ENCODE peak calls at places on chromosome 6, in four cellular contexts. B, Q, U and O are unnamed samples.

GRCh38 chr6:7732219-7732618 is 6.3 kb downstream of the BMP6 start:
- DNase-seq in Q (no peak), U (no peak), B (no peak), O (no peak)

GRCh38 chr6:39143238-39143930 is 28.4 kb upstream of the SAYSD1 start:
- DNase-seq in Q (no peak), U (no peak), B (no peak), O (no peak)

GRCh38 chr6:8245736-8246135 is 143.4 kb upstream of the EEF1E1 start:
- DNase-seq in U (no peak), B (no peak), Q (no peak), O (no peak)

GRCh38 chr6:62904687-62905086 is 306.6 kb upstream of the FKBP1C start:
- DNase-seq in B (no peak), Q (no peak), U (no peak), O (no peak)

GRCh38 chr6:164109770-164110140 is 695.2 kb downstream of the QKI start:
- DNase-seq in B (no peak), Q (no peak), U (peak; percentile 66), O (no peak)

GRCh38 chr6:18388942-18389341 is 1.8 kb downstream of the RNF144B start:
- DNase-seq in U (no peak), B (no peak), Q (no peak), O (no peak)

GRCh38 chr6:34341481-34341971 is 50.9 kb downstream of the NUDT3 start:
- DNase-seq in Q (no peak), B (no peak), U (no peak), O (no peak)

GRCh38 chr6:43741829-43742228 is 28.2 kb upstream of the VEGFA start:
- DNase-seq in B (no peak), Q (no peak), U (no peak), O (no peak)

GRCh38 chr6:52365871-52366540 is 4.1 kb downstream of the PAQR8 start:
- DNase-seq in Q (no peak), U (no peak), B (no peak), O (no peak)

GRCh38 chr6:169073311-169073710 is 180.3 kb downstream of the THBS2 start:
- DNase-seq in B (no peak), U (no peak), Q (no peak), O (no peak)

GRCh38 chr6:11270030-11271027 is 37.9 kb upstream of the NEDD9 start:
- DNase-seq in U (no peak), B (no peak), Q (no peak), O (no peak)

GRCh38 chr6:13013681-13014550 is 297.3 kb downstream of the PHACTR1 start:
- DNase-seq in B (no peak), Q (no peak), U (peak; percentile 12), O (no peak)

GRCh38 chr6:39599996-39600395 is 125.2 kb downstream of the KIF6 start:
- DNase-seq in B (no peak), U (no peak), Q (no peak), O (no peak)

GRCh38 chr6:148854086-148854485 is 107.3 kb downstream of the UST start:
- DNase-seq in U (no peak), B (no peak), Q (no peak), O (no peak)

GRCh38 chr6:41551086-41551702 is 5.0 kb downstream of the FOXP4 start:
- DNase-seq in Q (no peak), B (no peak), U (no peak), O (no peak)

GRCh38 chr6:42201382-42201781 is 6.6 kb upstream of the GUCA1B start:
- DNase-seq in U (no peak), Q (no peak), B (no peak), O (no peak)

GRCh38 chr6:30135147-30135546 is 793 bp upstream of the TRIM40 start:
- DNase-seq in U (no peak), Q (no peak), B (no peak), O (no peak)

GRCh38 chr6:168929871-168930450 is 323.7 kb downstream of the THBS2 start:
- DNase-seq in Q (no peak), B (no peak), U (no peak), O (no peak)

GRCh38 chr6:147390909-147391536 is 117.5 kb upstream of the SAMD5 start:
- DNase-seq in Q (no peak), U (no peak), B (no peak), O (no peak)

GRCh38 chr6:4820704-4821276 is 44.6 kb downstream of the CDYL start:
- DNase-seq in U (no peak), B (no peak), Q (no peak), O (no peak)

GRCh38 chr6:106897580-106897979 is 76.9 kb downstream of the CD24 start:
- DNase-seq in Q (no peak), B (no peak), U (no peak), O (no peak)

GRCh38 chr6:2656460-2657064 is 94.2 kb downstream of the MYLK4 start:
- DNase-seq in U (no peak), Q (no peak), B (no peak), O (no peak)

GRCh38 chr6:92777146-92777740 is 642.1 kb downstream of the EPHA7 start:
- DNase-seq in Q (no peak), B (no peak), U (no peak), O (no peak)

GRCh38 chr6:143536461-143536865 is 24.9 kb upstream of the FUCA2 start:
- DNase-seq in Q (no peak), B (peak; percentile 86), U (no peak), O (no peak)

GRCh38 chr6:113564401-113565161 is 292.6 kb upstream of the MARCKS start:
- DNase-seq in B (peak; percentile 90), U (peak; percentile 93), Q (no peak), O (peak; percentile 40)

GRCh38 chr6:152223622-152224021 is 413.5 kb downstream of the SYNE1 start:
- DNase-seq in Q (no peak), U (no peak), B (no peak), O (no peak)

GRCh38 chr6:13398081-13398406 is 69.7 kb upstream of the TBC1D7 start:
- DNase-seq in B (no peak), Q (no peak), U (no peak), O (no peak)

GRCh38 chr6:46637145-46637544 is 15.5 kb downstream of the CYP39A1 start:
- DNase-seq in U (no peak), B (no peak), Q (no peak), O (no peak)

GRCh38 chr6:85756982-85757381 is 114.3 kb upstream of the SYNCRIP start:
- DNase-seq in B (no peak), U (no peak), Q (no peak), O (no peak)

GRCh38 chr6:139355777-139356445 is 18.5 kb downstream of the CITED2 start:
- DNase-seq in Q (no peak), B (no peak), U (no peak), O (no peak)